ENCODE peak calls at places on chromosomes 6 and 20, in eight cellular contexts. Z is uterus; S is coronary artery; N is endothelial cell; C is activated CD8-positive, alpha-beta T cell treated with anti-CD3 and anti-CD28 coated beads for 36 hours; U is heart left ventricle; E is kidney; T is WTC11. F is an unnamed sample.

GRCh38 chr6:40128149-40128548 is 193.9 kb upstream of the MOCS1 start:
- DNase-seq in Z (no peak), S (no peak), N (no peak), C (no peak), U (no peak), E (no peak), T (no peak), F (no peak)

GRCh38 chr6:107064579-107065065 is 36.6 kb downstream of the MTRES1 start:
- DNase-seq in Z (no peak), S (no peak), N (no peak), C (peak), U (peak), E (no peak), T (no peak), F (no peak)

GRCh38 chr6:41413250-41413649 is 77.8 kb downstream of the NCR2 start:
- DNase-seq in Z (peak), S (no peak), N (no peak), C (no peak), U (no peak), E (no peak), T (no peak), F (no peak)

GRCh38 chr6:12476484-12476883 is 186.3 kb downstream of the EDN1 start:
- DNase-seq in Z (no peak), S (no peak), N (no peak), C (no peak), U (no peak), E (no peak), T (no peak), F (no peak)

GRCh38 chr6:14601490-14601889 is 483.9 kb downstream of the CD83 start:
- DNase-seq in Z (no peak), S (no peak), N (no peak), C (no peak), U (no peak), E (no peak), T (no peak), F (no peak)

GRCh38 chr6:46325561-46326525 is 155.1 kb upstream of the ENPP5 start:
- DNase-seq in Z (no peak), S (no peak), N (no peak), C (peak), U (no peak), E (peak), T (no peak), F (peak)

GRCh38 chr6:26538572-26538902 is 371 bp downstream of the HMGN4 start:
- DNase-seq in Z (no peak), S (no peak), N (no peak), C (no peak), U (no peak), E (no peak), T (no peak), F (no peak)

GRCh38 chr6:87116922-87117321 is 22.0 kb upstream of the CGA start:
- DNase-seq in Z (no peak), S (no peak), N (no peak), C (no peak), U (no peak), E (no peak), T (no peak), F (no peak)

GRCh38 chr6:165616116-165616515 is 46.9 kb downstream of the PDE10A start:
- DNase-seq in Z (no peak), S (no peak), N (no peak), C (no peak), U (peak), E (no peak), T (no peak), F (no peak)

GRCh38 chr20:6767166-6767535 is 335 bp upstream of the BMP2 start:
- DNase-seq in Z (peak), S (no peak), N (no peak), C (no peak), U (no peak), E (no peak), T (peak), F (no peak)

GRCh38 chr20:6766433-6766832 is 1.1 kb upstream of the BMP2 start:
- DNase-seq in Z (no peak), S (no peak), N (no peak), C (no peak), U (no peak), E (no peak), T (no peak), F (no peak)

GRCh38 chr20:6768228-6769185 is 1.0 kb downstream of the BMP2 start:
- DNase-seq in Z (no peak), S (peak), N (peak), C (peak), U (peak), E (peak), T (peak), F (peak)

GRCh38 chr20:6765469-6766058 is 1.9 kb upstream of the BMP2 start:
- DNase-seq in Z (no peak), S (no peak), N (no peak), C (peak), U (no peak), E (no peak), T (no peak), F (no peak)

GRCh38 chr20:6767536-6768227 is at the start of gene BMP2:
- DNase-seq in Z (no peak), S (peak), N (peak), C (peak), U (peak), E (peak), T (peak), F (peak)
- TF ChIP-seq CTCF in Z (no peak), S (no peak), N (no peak), C (no peak), U (peak), E (peak), T (no peak), F (no peak)

GRCh38 chr6:70246118-70246517 is 56.8 kb downstream of the COL9A1 start:
- DNase-seq in Z (no peak), S (no peak), N (no peak), C (no peak), U (no peak), E (no peak), T (no peak), F (no peak)

GRCh38 chr6:70241991-70242420 is 60.9 kb downstream of the COL9A1 start:
- DNase-seq in Z (no peak), S (no peak), N (no peak), C (no peak), U (no peak), E (no peak), T (no peak), F (no peak)

GRCh38 chr6:70236304-70236703 is 66.6 kb downstream of the COL9A1 start:
- DNase-seq in Z (no peak), S (no peak), N (no peak), C (no peak), U (no peak), E (no peak), T (no peak), F (no peak)

GRCh38 chr6:70241031-70241430 is 61.9 kb downstream of the COL9A1 start:
- DNase-seq in Z (no peak), S (no peak), N (no peak), C (no peak), U (no peak), E (no peak), T (no peak), F (no peak)
- TF ChIP-seq CTCF in Z (no peak), S (no peak), N (no peak), C (no peak), U (no peak), E (no peak), T (no peak), F (no peak)

GRCh38 chr20:12928755-12929401 is 79.9 kb upstream of the SPTLC3 start:
- DNase-seq in Z (no peak), S (no peak), N (no peak), C (no peak), U (no peak), E (no peak), T (no peak), F (no peak)
- TF ChIP-seq CTCF in Z (no peak), S (no peak), N (no peak), C (no peak), U (no peak), E (no peak), T (no peak), F (no peak)

GRCh38 chr20:50153500-50154377 is at the start of gene PEDS1:
- DNase-seq in Z (peak), S (peak), N (peak), C (peak), U (peak), E (peak), T (peak), F (peak)

GRCh38 chr20:50149481-50150254 is 3.9 kb downstream of the PEDS1 start:
- DNase-seq in Z (no peak), S (no peak), N (no peak), C (no peak), U (no peak), E (no peak), T (no peak), F (no peak)

GRCh38 chr20:50151034-50151743 is 2.3 kb downstream of the PEDS1 start:
- DNase-seq in Z (no peak), S (no peak), N (no peak), C (no peak), U (no peak), E (no peak), T (no peak), F (no peak)

GRCh38 chr20:50153153-50153499 is 397 bp downstream of the PEDS1 start:
- DNase-seq in Z (peak), S (no peak), N (no peak), C (no peak), U (no peak), E (no peak), T (no peak), F (no peak)

GRCh38 chr20:50152394-50153152 is 950 bp downstream of the PEDS1 start:
- DNase-seq in Z (no peak), S (no peak), N (no peak), C (no peak), U (no peak), E (no peak), T (no peak), F (no peak)
- TF ChIP-seq CTCF in Z (no peak), S (no peak), N (no peak), C (no peak), U (no peak), E (no peak), T (no peak), F (no peak)

GRCh38 chr6:161414800-161415199 is 140.9 kb upstream of the AGPAT4 start:
- DNase-seq in Z (no peak), S (no peak), N (no peak), C (no peak), U (no peak), E (no peak), T (no peak), F (peak)

GRCh38 chr6:161413361-161413771 is 139.5 kb upstream of the AGPAT4 start:
- DNase-seq in Z (no peak), S (no peak), N (no peak), C (no peak), U (no peak), E (no peak), T (no peak), F (no peak)

GRCh38 chr6:161417712-161418457 is 144.0 kb upstream of the AGPAT4 start:
- DNase-seq in Z (no peak), S (no peak), N (no peak), C (no peak), U (peak), E (no peak), T (no peak), F (peak)

GRCh38 chr6:161414180-161414579 is 140.3 kb upstream of the AGPAT4 start:
- DNase-seq in Z (no peak), S (no peak), N (no peak), C (no peak), U (no peak), E (no peak), T (no peak), F (no peak)

GRCh38 chr6:161415302-161415855 is 141.5 kb upstream of the AGPAT4 start:
- DNase-seq in Z (no peak), S (no peak), N (peak), C (no peak), U (no peak), E (no peak), T (no peak), F (no peak)
- TF ChIP-seq CTCF in Z (no peak), S (no peak), N (no peak), C (no peak), U (no peak), E (no peak), T (no peak), F (no peak)

GRCh38 chr20:11200423-11200822 is 526.6 kb upstream of the JAG1 start:
- DNase-seq in Z (no peak), S (no peak), N (no peak), C (no peak), U (no peak), E (no peak), T (no peak), F (no peak)

GRCh38 chr20:11205769-11206362 is 532.1 kb upstream of the JAG1 start:
- DNase-seq in Z (no peak), S (no peak), N (no peak), C (no peak), U (no peak), E (no peak), T (no peak), F (no peak)

GRCh38 chr20:11210611-11211010 is 536.8 kb upstream of the JAG1 start:
- DNase-seq in Z (no peak), S (no peak), N (no peak), C (no peak), U (no peak), E (no peak), T (no peak), F (no peak)

GRCh38 chr20:11207749-11208502 is 534.1 kb upstream of the JAG1 start:
- DNase-seq in Z (no peak), S (peak), N (no peak), C (no peak), U (no peak), E (no peak), T (no peak), F (no peak)

GRCh38 chr20:11204926-11205768 is 531.3 kb upstream of the JAG1 start:
- DNase-seq in Z (peak), S (no peak), N (peak), C (peak), U (peak), E (no peak), T (peak), F (peak)
- TF ChIP-seq CTCF in Z (peak), S (peak), N (peak), C (peak), U (peak), E (peak), T (peak), F (peak)

GRCh38 chr6:169047345-169047744 is 206.3 kb downstream of the THBS2 start:
- DNase-seq in Z (no peak), S (no peak), N (no peak), C (no peak), U (no peak), E (peak), T (no peak), F (no peak)
- TF ChIP-seq CTCF in Z (no peak), S (no peak), N (no peak), C (no peak), U (no peak), E (no peak), T (no peak), F (no peak)

DNA sequence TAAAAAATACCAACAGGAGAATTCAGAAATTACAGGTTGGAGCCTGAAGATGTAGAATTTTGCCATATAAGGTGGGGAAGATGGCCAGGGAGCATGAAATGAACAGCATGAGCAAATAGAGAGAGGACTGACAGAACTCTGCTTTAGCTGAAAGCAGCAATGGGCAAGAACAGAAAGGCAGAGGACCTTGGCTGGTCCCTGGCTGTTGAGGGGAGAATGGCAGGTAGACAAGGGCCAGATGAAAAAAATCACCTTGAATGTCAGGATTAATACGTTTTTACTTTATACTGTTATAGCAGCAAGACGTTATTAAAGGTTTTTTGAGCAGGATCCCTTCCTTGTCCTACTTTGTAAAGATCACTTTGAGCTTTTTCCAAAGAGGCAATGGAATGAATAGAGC is 991 bp downstream of the PPIL1 start:
- DNase-seq in Z (no peak), S (no peak), N (no peak), C (peak), U (no peak), E (no peak), T (no peak), F (no peak)
- TF ChIP-seq CTCF in Z (no peak), S (no peak), N (no peak), C (peak), U (no peak), E (no peak), T (no peak), F (no peak)

F was measured in nephron progenitor cell.